ENCODE peak calls at places on chromosomes 16 and 17, in nine cellular contexts. X is activated naive CD8-positive, alpha-beta T cell treated with anti-CD3 and anti-CD28 coated beads, Interleukin-2, amount 50 U/mL, for 24 hours; U is HTR-8/SVneo; M is tibial artery; L is lower leg skin; G is NCI-H1105; B is DMS 273 treated with DMSO at 0.1 percent for 48 hours; S is astrocyte of the spinal cord; Q is cardiac muscle cell. J is an unnamed sample.

GRCh38 chr16:339680-340079 is 12.8 kb downstream of the AXIN1 start:
- DNase-seq in X (no peak), U (no peak), M (no peak), L (no peak), G (no peak), B (no peak), S (no peak), Q (no peak), J (no peak)

GRCh38 chr17:5686246-5686645 is 101.9 kb upstream of the NLRP1 start:
- DNase-seq in X (no peak), U (no peak), M (no peak), L (no peak), G (no peak), B (no peak), S (no peak), Q (no peak), J (no peak)

GRCh38 chr17:77962349-77962748 is 3.8 kb downstream of the TNRC6C start:
- DNase-seq in X (no peak), U (no peak), M (no peak), L (no peak), G (no peak), B (no peak), S (no peak), Q (no peak), J (no peak)

GRCh38 chr17:4939804-4940624 is at the start of the genes RNF167 and SLC25A11:
- DNase-seq in X (peak), U (peak), M (peak), L (peak), G (peak), B (peak), S (peak), Q (peak), J (peak)

GRCh38 chr16:72677662-72678447 is 370.1 kb downstream of the ZFHX3 start:
- DNase-seq in X (no peak), U (no peak), M (no peak), L (no peak), G (no peak), B (no peak), S (peak), Q (no peak), J (no peak)

GRCh38 chr17:1779571-1780074 is 17.8 kb downstream of the SERPINF1 start:
- DNase-seq in X (no peak), U (peak), M (peak), L (peak), G (no peak), B (peak), S (peak), Q (no peak), J (no peak)

GRCh38 chr17:72802726-72803125 is 289.8 kb downstream of the SLC39A11 start:
- DNase-seq in X (no peak), U (no peak), M (no peak), L (no peak), G (no peak), B (no peak), S (no peak), Q (no peak), J (no peak)

GRCh38 chr17:77958716-77959215 is 263 bp downstream of the TNRC6C start:
- DNase-seq in X (no peak), U (no peak), M (no peak), L (no peak), G (no peak), B (no peak), S (no peak), Q (no peak), J (no peak)

J was measured in trophoblast cell.